ENCODE peak calls at places on chromosome 1, in six cellular contexts. One of them, this sample, is unnamed.
A peak's percentile ranks its signal among the peaks of the same experiment; 100 is the strongest.

GRCh38 chr1:227268943-227269342 is 49.3 kb downstream of the CDC42BPA start:
- DNase-seq in B cell: no peak
- DNase-seq in A549: peak; percentile 53
- DNase-seq in fibroblast of mammary gland: peak; percentile 13
- DNase-seq in A673: no peak
- DNase-seq in fibroblast of pulmonary artery: peak; percentile 59
- DNase-seq in this sample: no peak

GRCh38 chr1:41716188-41717130 is 202.3 kb downstream of the HIVEP3 start:
- DNase-seq in fibroblast of mammary gland: no peak
- DNase-seq in B cell: no peak
- DNase-seq in fibroblast of pulmonary artery: no peak
- DNase-seq in A549: no peak
- DNase-seq in A673: no peak
- DNase-seq in this sample: no peak

GRCh38 chr1:99641558-99641957 is 4.4 kb upstream of the PALMD start:
- DNase-seq in A673: no peak
- DNase-seq in fibroblast of pulmonary artery: no peak
- DNase-seq in B cell: no peak
- DNase-seq in fibroblast of mammary gland: no peak
- DNase-seq in A549: no peak
- DNase-seq in this sample: no peak

GRCh38 chr1:51472349-51472748 is 46.7 kb downstream of the EPS15 start:
- DNase-seq in fibroblast of mammary gland: peak; percentile 12
- DNase-seq in A673: no peak
- DNase-seq in A549: no peak
- DNase-seq in B cell: no peak
- DNase-seq in fibroblast of pulmonary artery: peak; percentile 42
- DNase-seq in this sample: no peak

GRCh38 chr1:23168079-23168461 is 586 bp downstream of the LUZP1 start:
- DNase-seq in fibroblast of mammary gland: no peak
- DNase-seq in A549: no peak
- DNase-seq in fibroblast of pulmonary artery: no peak
- DNase-seq in B cell: peak; percentile 73
- DNase-seq in A673: peak; percentile 28
- DNase-seq in this sample: peak; percentile 20

GRCh38 chr1:187079330-187079729 is 250.6 kb downstream of the PLA2G4A start:
- DNase-seq in B cell: no peak
- DNase-seq in fibroblast of pulmonary artery: no peak
- DNase-seq in A673: no peak
- DNase-seq in A549: no peak
- DNase-seq in fibroblast of mammary gland: no peak
- DNase-seq in this sample: no peak

GRCh38 chr1:51088474-51088873 is 13.6 kb upstream of the C1orf185 start:
- DNase-seq in fibroblast of mammary gland: peak; percentile 37
- DNase-seq in A673: no peak
- DNase-seq in fibroblast of pulmonary artery: peak; percentile 22
- DNase-seq in B cell: no peak
- DNase-seq in A549: peak; percentile 6
- DNase-seq in this sample: no peak

GRCh38 chr1:164805399-164805798 is 246.4 kb downstream of the PBX1 start:
- DNase-seq in B cell: no peak
- DNase-seq in fibroblast of mammary gland: no peak
- DNase-seq in A549: no peak
- DNase-seq in fibroblast of pulmonary artery: peak; percentile 51
- DNase-seq in A673: no peak
- DNase-seq in this sample: no peak

GRCh38 chr1:9476790-9477463 is 62.3 kb upstream of the SLC25A33 start:
- DNase-seq in A549: peak; percentile 24
- DNase-seq in fibroblast of pulmonary artery: no peak
- DNase-seq in B cell: no peak
- DNase-seq in A673: no peak
- DNase-seq in fibroblast of mammary gland: peak; percentile 39
- DNase-seq in this sample: no peak

GRCh38 chr1:10539411-10540043 is 64.8 kb downstream of the PEX14 start:
- DNase-seq in A549: no peak
- DNase-seq in B cell: no peak
- DNase-seq in A673: no peak
- DNase-seq in fibroblast of pulmonary artery: peak; percentile 58
- DNase-seq in fibroblast of mammary gland: peak; percentile 38
- DNase-seq in this sample: no peak

GRCh38 chr1:64663654-64664053 is 81.2 kb upstream of the RAVER2 start:
- DNase-seq in A549: peak; percentile 24
- DNase-seq in fibroblast of mammary gland: peak; percentile 25
- DNase-seq in fibroblast of pulmonary artery: no peak
- DNase-seq in A673: peak; percentile 82
- DNase-seq in B cell: no peak
- DNase-seq in this sample: no peak

GRCh38 chr1:235297579-235297978 is 30.4 kb downstream of the ARID4B start:
- DNase-seq in A673: no peak
- DNase-seq in fibroblast of pulmonary artery: peak; percentile 59
- DNase-seq in B cell: no peak
- DNase-seq in A549: no peak
- DNase-seq in fibroblast of mammary gland: peak; percentile 24
- DNase-seq in this sample: no peak

GRCh38 chr1:8598060-8598724 is 219.2 kb downstream of the RERE start:
- DNase-seq in A549: peak; percentile 17
- DNase-seq in A673: peak; percentile 90
- DNase-seq in fibroblast of pulmonary artery: peak; percentile 82
- DNase-seq in B cell: no peak
- DNase-seq in fibroblast of mammary gland: peak; percentile 72
- DNase-seq in this sample: no peak

GRCh38 chr1:233357595-233358446 is 30.3 kb downstream of the MAP3K21 start:
- DNase-seq in A673: no peak
- DNase-seq in fibroblast of mammary gland: no peak
- DNase-seq in fibroblast of pulmonary artery: no peak
- DNase-seq in A549: peak; percentile 33
- DNase-seq in B cell: no peak
- DNase-seq in this sample: no peak

GRCh38 chr1:13582713-13583443 is 754 bp upstream of the PDPN start:
- DNase-seq in fibroblast of pulmonary artery: no peak
- DNase-seq in A673: no peak
- DNase-seq in fibroblast of mammary gland: no peak
- DNase-seq in B cell: no peak
- DNase-seq in A549: no peak
- DNase-seq in this sample: no peak

GRCh38 chr1:25820247-25821111 is 725 bp downstream of the MTFR1L start:
- DNase-seq in fibroblast of mammary gland: peak; percentile 66
- DNase-seq in B cell: peak; percentile 82
- DNase-seq in A673: peak; percentile 71
- DNase-seq in A549: peak; percentile 32
- DNase-seq in fibroblast of pulmonary artery: peak; percentile 59
- DNase-seq in this sample: peak; percentile 77

GRCh38 chr1:9280015-9280860 is 12.5 kb upstream of the SPSB1 start:
- DNase-seq in fibroblast of mammary gland: peak; percentile 96
- DNase-seq in B cell: no peak
- DNase-seq in fibroblast of pulmonary artery: peak; percentile 90
- DNase-seq in A549: peak; percentile 75
- DNase-seq in A673: peak; percentile 69
- DNase-seq in this sample: no peak

GRCh38 chr1:222095606-222096475 is 354.0 kb upstream of the DUSP10 start:
- DNase-seq in fibroblast of pulmonary artery: peak; percentile 21
- DNase-seq in A673: peak; percentile 52
- DNase-seq in fibroblast of mammary gland: peak; percentile 21
- DNase-seq in B cell: peak; percentile 42
- DNase-seq in A549: peak; percentile 38
- DNase-seq in this sample: peak; percentile 49

GRCh38 chr1:61836649-61837048 is 94.4 kb downstream of the PATJ start:
- DNase-seq in B cell: no peak
- DNase-seq in A549: no peak
- DNase-seq in fibroblast of mammary gland: no peak
- DNase-seq in A673: no peak
- DNase-seq in fibroblast of pulmonary artery: no peak
- DNase-seq in this sample: no peak

GRCh38 chr1:173481195-173481772 is 4.1 kb downstream of the PRDX6 start:
- DNase-seq in A549: no peak
- DNase-seq in fibroblast of pulmonary artery: no peak
- DNase-seq in B cell: no peak
- DNase-seq in fibroblast of mammary gland: no peak
- DNase-seq in A673: no peak
- DNase-seq in this sample: no peak

GRCh38 chr1:88519156-88519555 is 164.9 kb upstream of the PKN2 start:
- DNase-seq in B cell: no peak
- DNase-seq in fibroblast of mammary gland: peak; percentile 2
- DNase-seq in A673: no peak
- DNase-seq in fibroblast of pulmonary artery: no peak
- DNase-seq in A549: no peak
- DNase-seq in this sample: no peak

GRCh38 chr1:108141604-108142003 is 58.5 kb downstream of the SLC25A24 start:
- DNase-seq in B cell: no peak
- DNase-seq in fibroblast of mammary gland: peak; percentile 49
- DNase-seq in fibroblast of pulmonary artery: peak; percentile 49
- DNase-seq in A549: no peak
- DNase-seq in A673: no peak
- DNase-seq in this sample: no peak

GRCh38 chr1:234260578-234260977 is 112.7 kb upstream of the COA6 start:
- DNase-seq in A549: no peak
- DNase-seq in A673: peak; percentile 74
- DNase-seq in fibroblast of pulmonary artery: no peak
- DNase-seq in B cell: no peak
- DNase-seq in fibroblast of mammary gland: no peak
- DNase-seq in this sample: no peak

GRCh38 chr1:157073944-157074685 is 25.5 kb downstream of the ETV3L start:
- DNase-seq in fibroblast of pulmonary artery: peak; percentile 82
- DNase-seq in A673: peak; percentile 76
- DNase-seq in A549: peak; percentile 74
- DNase-seq in B cell: no peak
- DNase-seq in fibroblast of mammary gland: peak; percentile 74
- DNase-seq in this sample: no peak

GRCh38 chr1:67316180-67316902 is 8.7 kb downstream of the IL12RB2 start:
- DNase-seq in A673: no peak
- DNase-seq in fibroblast of pulmonary artery: no peak
- DNase-seq in B cell: no peak
- DNase-seq in A549: no peak
- DNase-seq in fibroblast of mammary gland: no peak
- DNase-seq in this sample: no peak

GRCh38 chr1:66275083-66275482 is 258.9 kb upstream of the SGIP1 start:
- DNase-seq in fibroblast of mammary gland: no peak
- DNase-seq in A673: no peak
- DNase-seq in fibroblast of pulmonary artery: no peak
- DNase-seq in A549: no peak
- DNase-seq in B cell: no peak
- DNase-seq in this sample: no peak

GRCh38 chr1:232291258-232291657 is 338.7 kb downstream of the SIPA1L2 start:
- DNase-seq in B cell: no peak
- DNase-seq in A549: no peak
- DNase-seq in A673: no peak
- DNase-seq in fibroblast of pulmonary artery: peak; percentile 69
- DNase-seq in fibroblast of mammary gland: peak; percentile 26
- DNase-seq in this sample: no peak

DNA sequence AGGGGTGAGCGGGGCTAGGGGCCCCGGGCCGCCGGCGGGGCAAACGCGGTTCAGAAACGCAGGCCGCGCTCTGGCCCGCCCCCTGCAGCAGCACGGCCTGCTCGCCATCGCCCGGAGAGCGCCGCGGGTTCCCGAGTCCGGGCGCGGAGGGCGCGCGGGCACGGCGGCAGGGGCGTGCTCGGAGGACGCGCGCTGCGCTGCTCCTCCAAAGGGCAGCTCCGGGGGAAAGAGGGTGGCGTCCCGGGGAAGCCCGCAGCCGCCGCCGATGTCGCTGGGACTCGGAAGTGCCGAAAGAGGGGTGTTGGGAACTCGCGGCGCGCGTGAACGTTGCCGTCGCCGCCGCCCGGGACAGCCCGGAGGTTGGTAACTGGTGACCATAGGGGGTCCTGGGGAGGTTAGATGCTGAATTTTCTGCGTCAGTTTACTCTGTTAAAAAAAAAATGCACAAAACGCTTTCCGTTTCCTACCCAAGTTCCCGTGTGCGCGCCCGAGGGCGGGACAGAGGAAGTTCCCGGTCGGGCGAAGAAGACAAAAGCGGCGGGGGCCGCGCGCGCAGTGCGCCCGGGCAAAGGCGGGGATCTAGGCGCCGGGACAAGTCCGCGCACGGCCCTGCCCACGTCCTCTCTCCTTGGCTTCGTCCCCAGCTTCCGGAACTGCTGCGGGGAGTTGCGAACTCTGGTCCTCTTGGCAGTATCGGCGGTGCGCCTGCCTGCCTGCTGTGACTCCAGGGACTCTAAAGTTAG is at the start of gene HHAT:
- DNase-seq in A673: peak; percentile 86
- DNase-seq in B cell: peak; percentile 80
- DNase-seq in fibroblast of mammary gland: peak; percentile 56
- DNase-seq in fibroblast of pulmonary artery: peak; percentile 76
- DNase-seq in A549: peak; percentile 81
- DNase-seq in this sample: no peak
- TF ChIP-seq CTCF in A673: no peak
- TF ChIP-seq CTCF in B cell: no peak
- TF ChIP-seq CTCF in fibroblast of mammary gland: no peak
- TF ChIP-seq CTCF in fibroblast of pulmonary artery: no peak
- TF ChIP-seq CTCF in A549: no peak
- TF ChIP-seq CTCF in this sample: no peak

GRCh38 chr1:12539705-12540579 is 78.1 kb downstream of the DHRS3 start:
- DNase-seq in B cell: no peak
- DNase-seq in fibroblast of mammary gland: peak; percentile 94
- DNase-seq in fibroblast of pulmonary artery: peak; percentile 94
- DNase-seq in A673: no peak
- DNase-seq in A549: peak; percentile 90
- DNase-seq in this sample: no peak
- TF ChIP-seq CTCF in B cell: no peak
- TF ChIP-seq CTCF in fibroblast of mammary gland: peak; percentile 13
- TF ChIP-seq CTCF in fibroblast of pulmonary artery: no peak
- TF ChIP-seq CTCF in A673: no peak
- TF ChIP-seq CTCF in A549: no peak
- TF ChIP-seq CTCF in this sample: no peak

GRCh38 chr1:168977618-168978017 is 128.9 kb upstream of the ATP1B1 start:
- DNase-seq in fibroblast of mammary gland: no peak
- DNase-seq in A549: no peak
- DNase-seq in fibroblast of pulmonary artery: no peak
- DNase-seq in B cell: no peak
- DNase-seq in A673: no peak
- DNase-seq in this sample: no peak
- TF ChIP-seq CTCF in fibroblast of mammary gland: no peak
- TF ChIP-seq CTCF in A549: no peak
- TF ChIP-seq CTCF in fibroblast of pulmonary artery: no peak
- TF ChIP-seq CTCF in B cell: no peak
- TF ChIP-seq CTCF in A673: no peak
- TF ChIP-seq CTCF in this sample: no peak

GRCh38 chr1:39255212-39255611 is 50.7 kb downstream of the MACF1 start:
- DNase-seq in A673: no peak
- DNase-seq in B cell: no peak
- DNase-seq in fibroblast of mammary gland: no peak
- DNase-seq in A549: no peak
- DNase-seq in fibroblast of pulmonary artery: no peak
- DNase-seq in this sample: no peak

GRCh38 chr1:39258146-39258924 is 53.8 kb downstream of the MACF1 start:
- DNase-seq in fibroblast of mammary gland: peak; percentile 65
- DNase-seq in fibroblast of pulmonary artery: peak; percentile 75
- DNase-seq in A549: peak; percentile 64
- DNase-seq in A673: peak; percentile 79
- DNase-seq in B cell: peak; percentile 72
- DNase-seq in this sample: peak; percentile 60

GRCh38 chr1:39262802-39263201 is 58.3 kb downstream of the MACF1 start:
- DNase-seq in A673: no peak
- DNase-seq in fibroblast of pulmonary artery: no peak
- DNase-seq in B cell: no peak
- DNase-seq in fibroblast of mammary gland: no peak
- DNase-seq in A549: no peak
- DNase-seq in this sample: no peak

GRCh38 chr1:39261712-39262221 is 57.3 kb downstream of the MACF1 start:
- DNase-seq in fibroblast of pulmonary artery: no peak
- DNase-seq in A673: peak; percentile 39
- DNase-seq in B cell: no peak
- DNase-seq in fibroblast of mammary gland: peak; percentile 49
- DNase-seq in A549: no peak
- DNase-seq in this sample: no peak

GRCh38 chr1:39258925-39259244 is 54.4 kb downstream of the MACF1 start:
- DNase-seq in fibroblast of mammary gland: no peak
- DNase-seq in A673: no peak
- DNase-seq in B cell: no peak
- DNase-seq in A549: no peak
- DNase-seq in fibroblast of pulmonary artery: no peak
- DNase-seq in this sample: no peak
- TF ChIP-seq CTCF in fibroblast of mammary gland: no peak
- TF ChIP-seq CTCF in A673: no peak
- TF ChIP-seq CTCF in B cell: peak; percentile 36
- TF ChIP-seq CTCF in A549: peak; percentile 22
- TF ChIP-seq CTCF in fibroblast of pulmonary artery: no peak
- TF ChIP-seq CTCF in this sample: peak; percentile 48

This sample was measured in natural killer cell.